ENCODE peak calls at places on chromosomes 1 and 21, in nine cellular contexts. C is Daoy; P is GM10248; D is epithelial cell of esophagus; Z is stimulated activated effector memory CD8-positive, alpha-beta T cell treated with anti-CD3 and anti-CD28 coated beads, Interleukin-12 subunit alpha, Interleukin-12 subunit beta, amount 100 ng/mL, for 72 hours; B is EH; T is activated T-cell treated with anti-CD3 and anti-CD28 coated beads for 48 hours; O is T-helper 2 cell; I is NCI-H2107. S is an unnamed sample.

GRCh38 chr1:162988869-162989268 is 80.3 kb upstream of the RGS4 start:
- DNase-seq in C (no peak), P (no peak), D (no peak), Z (no peak), B (no peak), T (no peak), O (no peak), I (no peak), S (no peak)

GRCh38 chr21:29208666-29209059 is 78.2 kb downstream of the MAP3K7CL start:
- DNase-seq in C (no peak), P (no peak), D (peak; percentile 27), Z (no peak), B (peak; percentile 94), T (no peak), O (no peak), I (no peak), S (no peak)

GRCh38 chr1:166597516-166597915 is 241.8 kb upstream of the POGK start:
- DNase-seq in C (no peak), P (no peak), D (no peak), Z (no peak), B (no peak), T (no peak), O (no peak), I (no peak), S (no peak)

GRCh38 chr1:27592600-27593340 is 11.2 kb downstream of the AHDC1 start:
- DNase-seq in C (no peak), P (no peak), D (no peak), Z (no peak), B (no peak), T (no peak), O (no peak), I (no peak), S (no peak)

GRCh38 chr1:230393722-230394121 is 32.4 kb downstream of the PGBD5 start:
- DNase-seq in C (no peak), P (no peak), D (no peak), Z (no peak), B (no peak), T (no peak), O (no peak), I (no peak), S (no peak)

GRCh38 chr1:153685578-153686340 is 7.3 kb downstream of the NPR1 start:
- DNase-seq in C (no peak), P (no peak), D (no peak), Z (no peak), B (no peak), T (no peak), O (no peak), I (no peak), S (no peak)

GRCh38 chr1:241721011-241721410 is 68.9 kb downstream of the WDR64 start:
- DNase-seq in C (no peak), P (no peak), D (no peak), Z (no peak), B (no peak), T (no peak), O (no peak), I (no peak), S (no peak)

GRCh38 chr1:189606047-189606446 is 871.6 kb downstream of the BRINP3 start:
- DNase-seq in C (no peak), P (no peak), D (peak; percentile 42), Z (no peak), B (no peak), T (no peak), O (no peak), I (no peak), S (no peak)

GRCh38 chr1:18748435-18748834 is 111.0 kb downstream of the TAS1R2 start:
- DNase-seq in C (no peak), P (no peak), D (peak; percentile 6), Z (no peak), B (no peak), T (no peak), O (no peak), I (no peak), S (no peak)

GRCh38 chr21:33015091-33015490 is 10.6 kb upstream of the OLIG2 start:
- DNase-seq in C (no peak), P (no peak), D (no peak), Z (no peak), B (no peak), T (no peak), O (no peak), I (no peak), S (no peak)

GRCh38 chr21:37380349-37381323 is 14.1 kb downstream of the DYRK1A start:
- DNase-seq in C (no peak), P (no peak), D (peak; percentile 49), Z (no peak), B (no peak), T (no peak), O (no peak), I (no peak), S (no peak)

GRCh38 chr1:11797525-11798216 is 8.1 kb downstream of the MTHFR start:
- DNase-seq in C (no peak), P (no peak), D (no peak), Z (no peak), B (no peak), T (no peak), O (no peak), I (no peak), S (no peak)

GRCh38 chr1:49240709-49241221 is 464.1 kb upstream of the BEND5 start:
- DNase-seq in C (no peak), P (no peak), D (no peak), Z (no peak), B (no peak), T (no peak), O (no peak), I (no peak), S (no peak)

GRCh38 chr1:202143768-202144509 is 598 bp downstream of the ARL8A start:
- DNase-seq in C (no peak), P (peak; percentile 72), D (no peak), Z (peak; percentile 26), B (peak; percentile 31), T (no peak), O (no peak), I (no peak), S (no peak)

GRCh38 chr1:192351550-192351949 is 34.8 kb downstream of the RGS21 start:
- DNase-seq in C (no peak), P (no peak), D (no peak), Z (no peak), B (no peak), T (no peak), O (no peak), I (no peak), S (no peak)

GRCh38 chr1:151705739-151706463 is 10.7 kb downstream of the CELF3 start:
- DNase-seq in C (peak; percentile 33), P (no peak), D (peak; percentile 13), Z (no peak), B (no peak), T (no peak), O (no peak), I (no peak), S (no peak)

GRCh38 chr1:20255666-20256065 is 35.0 kb upstream of the VWA5B1 start:
- DNase-seq in C (peak; percentile 92), P (no peak), D (peak; percentile 13), Z (no peak), B (peak; percentile 67), T (no peak), O (no peak), I (no peak), S (no peak)

GRCh38 chr1:206890690-206891089 is 6.6 kb upstream of the IL24 start:
- DNase-seq in C (peak; percentile 54), P (no peak), D (peak; percentile 69), Z (no peak), B (peak; percentile 76), T (no peak), O (no peak), I (no peak), S (no peak)

GRCh38 chr21:35933466-35933865 is 126.9 kb downstream of the SETD4 start:
- DNase-seq in C (peak; percentile 89), P (no peak), D (peak; percentile 60), Z (no peak), B (peak; percentile 96), T (no peak), O (no peak), I (no peak), S (no peak)

GRCh38 chr1:17603091-17603841 is 63.8 kb downstream of the ARHGEF10L start:
- DNase-seq in C (no peak), P (no peak), D (no peak), Z (no peak), B (no peak), T (no peak), O (no peak), I (no peak), S (no peak)

GRCh38 chr1:242842094-242842493 is 317.6 kb upstream of the PLD5 start:
- DNase-seq in C (no peak), P (no peak), D (no peak), Z (no peak), B (no peak), T (no peak), O (no peak), I (no peak), S (no peak)

GRCh38 chr1:167517535-167518330 is 596 bp downstream of the CD247 start:
- DNase-seq in C (peak; percentile 91), P (no peak), D (peak; percentile 15), Z (peak; percentile 83), B (peak; percentile 13), T (peak; percentile 91), O (peak; percentile 84), I (no peak), S (peak; percentile 78)

GRCh38 chr1:42740756-42741580 is 932 bp upstream of the CLDN19 start:
- DNase-seq in C (no peak), P (no peak), D (no peak), Z (no peak), B (no peak), T (no peak), O (no peak), I (no peak), S (no peak)

GRCh38 chr1:14897997-14898645 is 255.4 kb upstream of the TMEM51 start:
- DNase-seq in C (no peak), P (no peak), D (peak; percentile 43), Z (no peak), B (no peak), T (no peak), O (no peak), I (no peak), S (no peak)

GRCh38 chr1:113452921-113453770 is 62.8 kb downstream of the MAGI3 start:
- DNase-seq in C (peak; percentile 57), P (peak; percentile 13), D (peak; percentile 74), Z (no peak), B (peak; percentile 43), T (no peak), O (no peak), I (no peak), S (peak; percentile 42)

GRCh38 chr1:63873751-63874150 is 99.9 kb downstream of the ROR1 start:
- DNase-seq in C (peak; percentile 20), P (no peak), D (no peak), Z (no peak), B (peak; percentile 57), T (no peak), O (no peak), I (no peak), S (no peak)

S was measured in CD8-positive, alpha-beta memory T cell.